ENCODE peak calls at places on chromosomes 4 and X, in seven cellular contexts. O, S, V, G, X, Q and T are unnamed samples.

GRCh38 chr4:172786039-172786792 is 382.4 kb upstream of the GALNT7 start:
- DNase-seq in O (peak), S (peak), V (no peak), G (peak), X (no peak), Q (peak), T (no peak)

GRCh38 chr4:99413160-99413559 is 22.0 kb downstream of the ADH7 start:
- DNase-seq in O (no peak), S (no peak), V (no peak), G (no peak), X (no peak), Q (peak), T (no peak)

GRCh38 chrX:39059866-39060265 is 258.6 kb downstream of the MID1IP1 start:
- DNase-seq in O (no peak), S (no peak), V (no peak), G (no peak), X (no peak), Q (no peak), T (no peak)

GRCh38 chr4:183354213-183354612 is 32.0 kb upstream of the CLDN24 start:
- DNase-seq in O (no peak), S (no peak), V (no peak), G (no peak), X (no peak), Q (no peak), T (no peak)

GRCh38 chr4:78704981-78705757 is 71.0 kb upstream of the BMP2K start:
- DNase-seq in O (peak), S (peak), V (no peak), G (no peak), X (peak), Q (peak), T (peak)

GRCh38 chr4:78937837-78938236 is 1.4 kb downstream of the PAQR3 start:
- DNase-seq in O (no peak), S (no peak), V (no peak), G (peak), X (no peak), Q (peak), T (no peak)

GRCh38 chr4:56330691-56331090 is 56.6 kb downstream of the AASDH start:
- DNase-seq in O (peak), S (peak), V (no peak), G (no peak), X (no peak), Q (no peak), T (no peak)

GRCh38 chrX:56733459-56734046 is 4.5 kb downstream of the NBDY start:
- DNase-seq in O (peak), S (peak), V (no peak), G (peak), X (peak), Q (peak), T (no peak)

GRCh38 chrX:103398321-103398937 is 22.1 kb downstream of the BEX3 start:
- DNase-seq in O (peak), S (peak), V (no peak), G (peak), X (peak), Q (peak), T (no peak)

GRCh38 chr4:103158760-103159159 is 39.4 kb downstream of the CENPE start:
- DNase-seq in O (no peak), S (no peak), V (no peak), G (no peak), X (no peak), Q (no peak), T (no peak)

GRCh38 chr4:103162176-103162575 is 36.0 kb downstream of the CENPE start:
- DNase-seq in O (no peak), S (no peak), V (no peak), G (no peak), X (no peak), Q (no peak), T (no peak)
- TF ChIP-seq CTCF in O (no peak), S (no peak), V (no peak), G (no peak), X (no peak), Q (no peak), T (no peak)

DNA sequence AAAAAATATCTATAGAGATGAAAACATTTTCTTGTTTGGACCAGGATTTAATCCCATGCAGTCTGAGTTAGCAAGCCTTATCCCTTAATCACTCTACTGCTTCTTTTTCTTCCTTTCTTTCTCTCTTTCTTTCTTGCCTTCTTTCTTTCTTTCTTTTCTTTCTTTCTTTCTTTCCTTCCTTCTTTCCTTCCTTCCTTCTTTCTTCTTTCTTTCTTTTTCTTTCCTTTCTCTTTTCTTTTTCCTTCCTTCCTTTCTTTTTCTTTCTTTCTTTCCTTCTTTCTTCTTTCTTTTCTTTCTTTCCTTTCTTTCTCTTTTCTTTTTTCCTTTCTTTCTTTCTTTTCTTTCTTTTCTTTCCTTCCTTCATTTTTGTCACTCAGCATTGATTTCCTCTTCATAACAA is 434.6 kb downstream of the FAT4 start:
- DNase-seq in O (no peak), S (no peak), V (no peak), G (no peak), X (no peak), Q (no peak), T (no peak)
- TF ChIP-seq CTCF in O (no peak), S (no peak), V (no peak), G (no peak), X (no peak), Q (no peak), T (no peak)

GRCh38 chr4:3783691-3784306 is 17.6 kb downstream of the ADRA2C start:
- DNase-seq in O (peak), S (no peak), V (no peak), G (no peak), X (peak), Q (no peak), T (no peak)
- TF ChIP-seq CTCF in O (peak), S (peak), V (peak), G (no peak), X (peak), Q (peak), T (peak)

DNA sequence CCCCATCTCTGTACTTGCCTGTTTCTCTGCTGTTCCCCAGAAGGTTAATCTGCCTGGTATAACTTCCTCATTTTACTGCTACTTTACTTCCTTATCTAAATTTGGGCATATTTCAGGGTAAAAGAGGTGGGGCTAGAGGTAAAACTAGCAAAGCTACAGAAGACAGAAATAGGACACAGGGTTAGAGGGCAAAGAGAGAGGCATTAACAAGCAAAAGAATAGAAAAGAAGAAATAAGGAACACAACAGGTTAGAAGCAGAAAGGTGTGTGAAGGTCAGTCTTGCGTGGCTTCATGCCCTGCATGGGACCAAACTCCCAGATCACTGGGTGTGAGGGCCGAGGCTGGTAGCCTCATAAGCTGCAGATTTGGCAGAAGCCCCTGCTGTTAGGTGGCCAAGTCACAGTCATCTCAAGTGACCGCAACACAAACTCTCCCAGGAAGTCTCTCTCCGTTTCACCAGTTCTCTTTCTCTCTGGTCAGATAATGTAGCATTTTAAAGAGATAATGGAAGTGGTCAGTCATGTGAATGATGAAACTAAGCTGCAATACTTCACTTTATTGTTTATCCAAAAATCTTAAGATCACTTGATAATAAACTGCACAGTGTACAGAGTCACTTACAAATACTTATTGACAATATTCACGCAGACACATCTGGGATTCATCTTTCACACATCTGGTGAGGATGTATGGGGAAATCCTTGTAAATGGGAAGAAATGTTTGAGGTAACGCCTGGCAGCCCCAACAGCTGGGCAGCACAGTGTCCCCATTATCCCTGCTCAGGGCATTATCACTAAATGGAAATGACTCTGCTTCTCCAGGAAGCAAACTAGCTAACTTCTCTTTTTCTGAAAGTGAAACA is 16.4 kb downstream of the TMEM154 start:
- DNase-seq in O (no peak), S (peak), V (no peak), G (no peak), X (no peak), Q (peak), T (no peak)
- TF ChIP-seq CTCF in O (no peak), S (no peak), V (no peak), G (no peak), X (no peak), Q (no peak), T (no peak)

DNA sequence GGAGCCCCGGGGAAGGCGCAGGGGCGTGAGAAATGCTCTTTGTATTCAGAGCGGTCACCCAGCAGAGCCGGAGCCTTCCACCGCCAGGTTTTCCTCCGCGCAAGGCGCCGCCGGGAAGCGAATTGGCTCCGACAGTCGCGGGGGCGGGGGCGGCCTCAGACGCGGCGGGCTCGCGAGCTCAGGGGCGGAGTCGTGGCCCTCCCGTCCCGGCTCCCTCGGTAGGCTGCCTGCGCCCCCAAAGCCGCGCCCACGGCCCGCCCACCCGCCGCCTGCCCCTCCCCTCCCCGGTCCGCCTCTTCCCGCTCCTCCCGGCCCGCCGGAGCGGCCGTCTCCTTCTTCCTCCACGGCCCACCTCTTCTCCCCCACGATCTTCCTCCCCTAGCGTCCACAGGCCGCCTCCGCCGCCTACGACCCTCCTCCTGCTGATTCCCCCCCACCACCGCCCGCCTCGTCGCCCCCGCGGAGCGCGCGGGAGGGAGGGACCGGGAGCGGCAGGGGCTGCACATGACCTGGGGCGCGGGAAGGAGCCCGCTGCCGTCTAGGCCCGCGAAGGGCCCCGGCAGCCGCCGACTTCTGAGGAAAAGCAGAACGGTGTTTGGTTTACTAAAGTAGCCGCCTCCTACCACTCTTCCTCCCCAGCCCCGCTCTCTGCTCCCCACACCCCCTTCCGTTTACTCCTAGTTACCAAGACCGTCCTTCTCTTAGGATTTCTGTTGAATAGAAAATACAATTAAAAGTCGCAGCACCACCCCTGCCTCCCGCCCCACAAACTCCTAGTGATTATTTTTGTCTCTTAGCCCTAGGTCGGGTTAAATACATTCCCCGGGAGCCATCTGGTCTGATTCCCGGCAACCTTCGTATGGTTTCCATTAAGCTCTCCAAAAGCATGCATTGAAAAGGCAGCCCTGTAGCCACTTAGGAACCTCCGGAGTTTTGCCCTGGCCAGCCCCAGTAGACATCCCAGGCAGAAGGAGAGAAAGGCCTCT is 53.2 kb downstream of the C4orf51 start:
- DNase-seq in O (peak), S (peak), V (no peak), G (peak), X (peak), Q (peak), T (peak)
- TF ChIP-seq CTCF in O (no peak), S (no peak), V (no peak), G (no peak), X (no peak), Q (peak), T (no peak)

GRCh38 chr4:123994917-123995316 is 598.3 kb downstream of the SPRY1 start:
- DNase-seq in O (no peak), S (no peak), V (no peak), G (no peak), X (no peak), Q (no peak), T (no peak)
- TF ChIP-seq CTCF in O (peak), S (peak), V (peak), G (peak), X (no peak), Q (peak), T (no peak)